ENCODE peak calls at places on chromosomes 4 and X, in four cellular contexts. S is A549, P is H1, Z is HepG2. N is an unnamed sample.

GRCh38 chrX:127879585-127879984 is 172.6 kb downstream of the ACTRT1 start:
- DNase-seq in S (no peak), P (no peak), Z (no peak), N (no peak)

GRCh38 chr4:82704156-82704555 is 94.4 kb downstream of the SCD5 start:
- DNase-seq in S (no peak), P (no peak), Z (no peak), N (no peak)

GRCh38 chr4:81030061-81030616 is 369 bp upstream of the BMP3 start:
- DNase-seq in S (no peak), P (no peak), Z (no peak), N (no peak)

GRCh38 chrX:2583194-2584162 is 82.7 kb upstream of the DHRSX start:
- DNase-seq in S (no peak), P (no peak), Z (no peak), N (no peak)

GRCh38 chrX:23902419-23902818 is 5.3 kb downstream of the APOO start:
- DNase-seq in S (no peak), P (no peak), Z (peak), N (peak)

GRCh38 chr4:81137446-81137845 is 77.6 kb downstream of the PRKG2 start:
- DNase-seq in S (no peak), P (no peak), Z (no peak), N (no peak)

GRCh38 chr4:108833041-108833440 is 70.2 kb upstream of the ETNPPL start:
- DNase-seq in S (no peak), P (no peak), Z (no peak), N (no peak)

GRCh38 chr4:129282293-129282692 is 186.3 kb downstream of the C4orf33 start:
- DNase-seq in S (no peak), P (no peak), Z (no peak), N (no peak)

GRCh38 chrX:65644621-65645287 is 22.7 kb upstream of the MSN start:
- DNase-seq in S (peak), P (no peak), Z (no peak), N (no peak)

GRCh38 chrX:21645437-21646220 is 12.5 kb downstream of the KLHL34 start:
- DNase-seq in S (no peak), P (no peak), Z (no peak), N (no peak)

GRCh38 chr4:139603576-139604387 is 47.8 kb upstream of the SETD7 start:
- DNase-seq in S (peak), P (no peak), Z (peak), N (peak)

GRCh38 chrX:112865464-112866025 is 24.9 kb upstream of the AMOT start:
- DNase-seq in S (no peak), P (no peak), Z (no peak), N (no peak)

GRCh38 chrX:9899640-9900075 is 67.5 kb upstream of the CLDN34 start:
- DNase-seq in S (no peak), P (no peak), Z (no peak), N (no peak)

GRCh38 chr4:155474758-155475157 is 98.0 kb upstream of the MAP9 start:
- DNase-seq in S (no peak), P (no peak), Z (no peak), N (no peak)
- TF ChIP-seq PHF8 in S (no peak), P (no peak), Z (no peak), N (no peak)

DNA sequence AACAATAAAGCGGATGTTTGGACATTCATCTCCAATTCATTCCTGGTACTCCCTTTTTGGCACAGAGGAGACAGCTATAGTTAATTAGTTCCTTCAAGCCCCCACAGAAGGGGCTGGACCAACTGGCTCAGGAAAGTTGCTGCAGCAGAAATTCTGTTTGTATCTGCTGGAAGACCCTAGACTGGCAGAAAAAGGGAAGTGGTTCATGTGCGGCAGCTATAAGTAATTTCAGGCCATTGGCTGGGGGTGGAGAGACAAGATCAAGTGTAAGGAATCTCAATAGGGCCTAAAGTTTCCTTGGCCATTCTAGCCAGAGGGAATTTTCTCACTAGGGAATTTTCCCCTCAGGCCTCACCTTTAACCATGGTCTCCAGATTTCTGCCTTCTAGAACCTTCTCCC is 89.9 kb upstream of the DHX15 start:
- DNase-seq in S (no peak), P (no peak), Z (no peak), N (no peak)
- TF ChIP-seq PHF8 in S (no peak), P (no peak), Z (no peak), N (no peak)

GRCh38 chr4:21134994-21135393 is 434.7 kb downstream of the PACRGL start:
- DNase-seq in S (no peak), P (no peak), Z (no peak), N (no peak)
- TF ChIP-seq PHF8 in S (no peak), P (no peak), Z (no peak), N (no peak)

DNA sequence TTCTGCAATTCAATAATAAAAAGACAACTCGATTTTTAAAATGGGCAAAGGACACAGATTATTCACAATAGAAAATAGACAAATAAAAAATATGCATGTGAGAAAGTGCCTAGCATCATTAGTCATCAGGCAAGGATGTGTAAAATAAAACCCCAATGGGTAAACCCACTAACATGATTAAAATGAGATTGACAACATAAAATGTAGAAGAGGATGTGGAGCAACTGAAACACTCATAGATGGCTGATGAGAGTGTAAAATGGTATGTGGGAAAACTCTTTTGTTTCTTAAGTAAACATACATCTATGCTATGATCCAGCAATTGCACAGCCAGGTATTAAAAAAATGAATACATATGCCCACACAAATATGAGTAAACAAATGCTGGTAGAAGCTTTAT is 177.6 kb downstream of the IQCM start:
- DNase-seq in S (no peak), P (no peak), Z (no peak), N (no peak)
- TF ChIP-seq PHF8 in S (no peak), P (no peak), Z (no peak), N (no peak)

N was measured in K562.